ENCODE peak calls at places on chromosomes 2 and 18, in six cellular contexts. H is RWPE1, P is heart right ventricle, O is glutamatergic neuron, L is right lobe of liver, F is K562. W is an unnamed sample.

GRCh38 chr18:11119962-11120361 is 29.4 kb downstream of the PIEZO2 start:
- DNase-seq in H (no peak), P (no peak), O (no peak), L (no peak), F (no peak), W (no peak)

GRCh38 chr2:73175663-73176204 is 26.6 kb upstream of the NOTO start:
- DNase-seq in H (no peak), P (peak), O (peak), L (peak), F (peak), W (peak)

GRCh38 chr2:122221665-122222064 is 466.2 kb downstream of the TSN start:
- DNase-seq in H (no peak), P (no peak), O (no peak), L (no peak), F (no peak), W (no peak)

GRCh38 chr2:122251153-122251552 is 495.7 kb downstream of the TSN start:
- DNase-seq in H (no peak), P (no peak), O (no peak), L (no peak), F (no peak), W (no peak)

GRCh38 chr18:23556145-23556780 is 30.0 kb downstream of the NPC1 start:
- DNase-seq in H (no peak), P (no peak), O (no peak), L (no peak), F (no peak), W (no peak)

GRCh38 chr2:17578466-17578928 is 38.0 kb downstream of the VSNL1 start:
- DNase-seq in H (no peak), P (no peak), O (no peak), L (no peak), F (no peak), W (no peak)

GRCh38 chr2:227632827-227633226 is 15.5 kb downstream of the SCYGR4 start:
- DNase-seq in H (no peak), P (no peak), O (no peak), L (no peak), F (no peak), W (no peak)

GRCh38 chr2:56465491-56465890 is 281.7 kb downstream of the CCDC85A start:
- DNase-seq in H (no peak), P (no peak), O (no peak), L (no peak), F (no peak), W (no peak)

GRCh38 chr2:144048631-144049060 is 471.3 kb downstream of the ZEB2 start:
- DNase-seq in H (no peak), P (no peak), O (no peak), L (no peak), F (peak), W (no peak)

GRCh38 chr18:12279781-12280531 is 25.8 kb downstream of the CIDEA start:
- DNase-seq in H (no peak), P (peak), O (no peak), L (no peak), F (no peak), W (no peak)

GRCh38 chr2:224173882-224174415 is 134.9 kb upstream of the SERPINE2 start:
- DNase-seq in H (no peak), P (no peak), O (no peak), L (no peak), F (no peak), W (no peak)

GRCh38 chr2:113890253-113891235 is 655 bp downstream of the ACTR3 start:
- DNase-seq in H (peak), P (peak), O (peak), L (peak), F (peak), W (peak)

GRCh38 chr2:240398711-240399267 is 36.7 kb upstream of the GPC1 start:
- DNase-seq in H (no peak), P (no peak), O (no peak), L (no peak), F (no peak), W (peak)

GRCh38 chr2:11344956-11345671 is 678 bp upstream of the ROCK2 start:
- DNase-seq in H (peak), P (peak), O (no peak), L (peak), F (peak), W (peak)
- TF ChIP-seq CTCF in H (no peak), P (no peak), O (no peak), L (no peak), F (no peak), W (no peak)

GRCh38 chr2:32442020-32442467 is 85.2 kb downstream of the BIRC6 start:
- DNase-seq in H (no peak), P (no peak), O (no peak), L (no peak), F (no peak), W (no peak)

GRCh38 chr2:32450851-32451250 is 94.0 kb downstream of the BIRC6 start:
- DNase-seq in H (no peak), P (no peak), O (no peak), L (no peak), F (no peak), W (no peak)

DNA sequence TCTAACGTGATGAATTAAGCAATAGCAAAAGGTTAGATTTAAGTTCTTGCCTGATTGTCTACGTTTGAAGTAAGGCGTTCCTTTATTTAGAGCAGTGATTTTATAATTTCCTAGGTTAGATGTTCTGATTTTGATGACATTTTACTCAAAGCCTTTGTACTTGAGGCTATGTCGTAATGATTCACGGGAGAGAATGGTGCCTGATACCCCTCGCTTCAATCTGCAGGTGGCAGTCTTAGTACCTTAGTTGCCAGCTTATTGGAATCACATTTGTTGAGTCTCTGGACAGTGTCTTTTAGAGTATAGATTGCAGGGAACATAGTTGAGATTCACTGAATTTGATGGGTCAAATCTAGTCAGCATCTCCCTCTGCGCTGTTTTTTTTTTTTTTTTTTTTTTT is 89.5 kb downstream of the BIRC6 start:
- DNase-seq in H (no peak), P (no peak), O (no peak), L (no peak), F (no peak), W (no peak)
- TF ChIP-seq CTCF in H (no peak), P (no peak), O (no peak), L (peak), F (no peak), W (no peak)

GRCh38 chr2:234745347-234745746 is 206.5 kb upstream of the SH3BP4 start:
- DNase-seq in H (no peak), P (no peak), O (no peak), L (no peak), F (no peak), W (no peak)
- TF ChIP-seq CTCF in H (no peak), P (no peak), O (peak), L (peak), F (peak), W (peak)

GRCh38 chr2:74261204-74261864 is 62.9 kb downstream of the MTHFD2 start:
- DNase-seq in H (peak), P (peak), O (peak), L (no peak), F (no peak), W (no peak)
- TF ChIP-seq CTCF in H (peak), P (peak), O (no peak), L (no peak), F (peak), W (peak)

GRCh38 chr2:221641181-221641871 is 69.2 kb upstream of the EPHA4 start:
- DNase-seq in H (no peak), P (no peak), O (no peak), L (no peak), F (no peak), W (no peak)

GRCh38 chr2:221640686-221641085 is 68.6 kb upstream of the EPHA4 start:
- DNase-seq in H (no peak), P (no peak), O (no peak), L (no peak), F (no peak), W (no peak)

DNA sequence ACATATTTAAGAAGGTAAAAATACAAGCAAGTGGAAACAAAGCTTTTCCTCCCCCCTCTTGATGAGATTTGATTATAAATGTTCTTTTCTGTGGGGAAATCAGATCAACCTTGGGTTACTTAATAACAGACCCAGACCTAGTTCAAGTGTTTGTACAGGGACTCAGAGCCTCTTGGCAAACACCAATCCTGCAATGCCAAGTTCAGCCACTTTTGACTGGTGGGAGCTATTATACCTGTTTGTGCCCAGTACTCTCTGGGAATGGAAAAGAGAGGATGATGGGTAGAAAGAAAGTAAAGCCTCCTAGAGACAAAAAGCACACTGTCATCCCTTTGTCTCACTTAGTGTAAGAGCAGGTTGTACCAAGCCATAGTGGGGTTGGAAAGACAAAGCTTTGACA is 63.8 kb upstream of the EPHA4 start:
- DNase-seq in H (peak), P (no peak), O (no peak), L (no peak), F (no peak), W (no peak)
- TF ChIP-seq CTCF in H (no peak), P (no peak), O (no peak), L (peak), F (no peak), W (peak)